ENCODE peak calls at places on chromosomes 11 and 22, in seven cellular contexts. One of them, this sample, is unnamed.

GRCh38 chr22:37571258-37571991 is 8.5 kb downstream of the LGALS2 start:
- DNase-seq in NCI-H226: peak
- DNase-seq in fibroblast of the aortic adventitia: no peak
- DNase-seq in stimulated activated naive CD4-positive, alpha-beta T cell: no peak
- DNase-seq in NCI-H1930: no peak
- DNase-seq in HFF-Myc: no peak
- DNase-seq in activated effector memory CD4-positive, alpha-beta T cell treated with Interleukin-2 at 50 U/mL for 16 hours: no peak
- DNase-seq in this sample: no peak

GRCh38 chr11:131043251-131043650 is 127.0 kb upstream of the SNX19 start:
- DNase-seq in NCI-H226: no peak
- DNase-seq in fibroblast of the aortic adventitia: no peak
- DNase-seq in stimulated activated naive CD4-positive, alpha-beta T cell: no peak
- DNase-seq in NCI-H1930: no peak
- DNase-seq in HFF-Myc: no peak
- DNase-seq in activated effector memory CD4-positive, alpha-beta T cell treated with Interleukin-2 at 50 U/mL for 16 hours: no peak
- DNase-seq in this sample: no peak

GRCh38 chr11:118885319-118885718 is 1.6 kb downstream of the CXCR5 start:
- DNase-seq in NCI-H226: no peak
- DNase-seq in fibroblast of the aortic adventitia: no peak
- DNase-seq in stimulated activated naive CD4-positive, alpha-beta T cell: no peak
- DNase-seq in NCI-H1930: no peak
- DNase-seq in HFF-Myc: no peak
- DNase-seq in activated effector memory CD4-positive, alpha-beta T cell treated with Interleukin-2 at 50 U/mL for 16 hours: no peak
- DNase-seq in this sample: no peak

GRCh38 chr11:126585388-126586302 is 230.2 kb downstream of the ST3GAL4 start:
- DNase-seq in NCI-H226: peak
- DNase-seq in fibroblast of the aortic adventitia: peak
- DNase-seq in stimulated activated naive CD4-positive, alpha-beta T cell: no peak
- DNase-seq in NCI-H1930: no peak
- DNase-seq in HFF-Myc: peak
- DNase-seq in activated effector memory CD4-positive, alpha-beta T cell treated with Interleukin-2 at 50 U/mL for 16 hours: no peak
- DNase-seq in this sample: no peak

GRCh38 chr11:118608268-118609214 is 1.1 kb downstream of the PHLDB1 start:
- DNase-seq in NCI-H226: peak
- DNase-seq in fibroblast of the aortic adventitia: peak
- DNase-seq in stimulated activated naive CD4-positive, alpha-beta T cell: peak
- DNase-seq in NCI-H1930: no peak
- DNase-seq in HFF-Myc: no peak
- DNase-seq in activated effector memory CD4-positive, alpha-beta T cell treated with Interleukin-2 at 50 U/mL for 16 hours: peak
- DNase-seq in this sample: peak

GRCh38 chr22:35310556-35311550 is 11.2 kb downstream of the TOM1 start:
- DNase-seq in NCI-H226: no peak
- DNase-seq in fibroblast of the aortic adventitia: no peak
- DNase-seq in stimulated activated naive CD4-positive, alpha-beta T cell: no peak
- DNase-seq in NCI-H1930: no peak
- DNase-seq in HFF-Myc: no peak
- DNase-seq in activated effector memory CD4-positive, alpha-beta T cell treated with Interleukin-2 at 50 U/mL for 16 hours: no peak
- DNase-seq in this sample: no peak

GRCh38 chr11:7072401-7073028 is 16.3 kb upstream of the RBMXL2 start:
- DNase-seq in NCI-H226: no peak
- DNase-seq in fibroblast of the aortic adventitia: no peak
- DNase-seq in stimulated activated naive CD4-positive, alpha-beta T cell: no peak
- DNase-seq in NCI-H1930: peak
- DNase-seq in HFF-Myc: no peak
- DNase-seq in activated effector memory CD4-positive, alpha-beta T cell treated with Interleukin-2 at 50 U/mL for 16 hours: no peak
- DNase-seq in this sample: no peak

GRCh38 chr11:19311306-19312030 is 70.7 kb upstream of the E2F8 start:
- DNase-seq in NCI-H226: peak
- DNase-seq in fibroblast of the aortic adventitia: peak
- DNase-seq in stimulated activated naive CD4-positive, alpha-beta T cell: no peak
- DNase-seq in NCI-H1930: peak
- DNase-seq in HFF-Myc: peak
- DNase-seq in activated effector memory CD4-positive, alpha-beta T cell treated with Interleukin-2 at 50 U/mL for 16 hours: no peak
- DNase-seq in this sample: peak

GRCh38 chr22:38115423-38116205 is 5.1 kb upstream of the BAIAP2L2 start:
- DNase-seq in NCI-H226: no peak
- DNase-seq in fibroblast of the aortic adventitia: no peak
- DNase-seq in stimulated activated naive CD4-positive, alpha-beta T cell: no peak
- DNase-seq in NCI-H1930: no peak
- DNase-seq in HFF-Myc: no peak
- DNase-seq in activated effector memory CD4-positive, alpha-beta T cell treated with Interleukin-2 at 50 U/mL for 16 hours: no peak
- DNase-seq in this sample: no peak

GRCh38 chr11:61022311-61023085 is 51.0 kb downstream of the CD6 start:
- DNase-seq in NCI-H226: no peak
- DNase-seq in fibroblast of the aortic adventitia: no peak
- DNase-seq in stimulated activated naive CD4-positive, alpha-beta T cell: no peak
- DNase-seq in NCI-H1930: no peak
- DNase-seq in HFF-Myc: no peak
- DNase-seq in activated effector memory CD4-positive, alpha-beta T cell treated with Interleukin-2 at 50 U/mL for 16 hours: no peak
- DNase-seq in this sample: no peak

GRCh38 chr11:131987703-131988102 is 617.3 kb downstream of the NTM start:
- DNase-seq in NCI-H226: no peak
- DNase-seq in fibroblast of the aortic adventitia: no peak
- DNase-seq in stimulated activated naive CD4-positive, alpha-beta T cell: no peak
- DNase-seq in NCI-H1930: no peak
- DNase-seq in HFF-Myc: no peak
- DNase-seq in activated effector memory CD4-positive, alpha-beta T cell treated with Interleukin-2 at 50 U/mL for 16 hours: no peak
- DNase-seq in this sample: no peak

GRCh38 chr22:30266445-30267381 is at the start of gene OSM:
- DNase-seq in NCI-H226: no peak
- DNase-seq in fibroblast of the aortic adventitia: no peak
- DNase-seq in stimulated activated naive CD4-positive, alpha-beta T cell: peak
- DNase-seq in NCI-H1930: no peak
- DNase-seq in HFF-Myc: no peak
- DNase-seq in activated effector memory CD4-positive, alpha-beta T cell treated with Interleukin-2 at 50 U/mL for 16 hours: peak
- DNase-seq in this sample: peak

GRCh38 chr11:14953904-14954303 is 18.2 kb downstream of the CALCA start:
- DNase-seq in NCI-H226: no peak
- DNase-seq in fibroblast of the aortic adventitia: no peak
- DNase-seq in stimulated activated naive CD4-positive, alpha-beta T cell: no peak
- DNase-seq in NCI-H1930: no peak
- DNase-seq in HFF-Myc: no peak
- DNase-seq in activated effector memory CD4-positive, alpha-beta T cell treated with Interleukin-2 at 50 U/mL for 16 hours: no peak
- DNase-seq in this sample: no peak

GRCh38 chr11:46247090-46247489 is 30.4 kb upstream of the CREB3L1 start:
- DNase-seq in NCI-H226: peak
- DNase-seq in fibroblast of the aortic adventitia: peak
- DNase-seq in stimulated activated naive CD4-positive, alpha-beta T cell: no peak
- DNase-seq in NCI-H1930: no peak
- DNase-seq in HFF-Myc: no peak
- DNase-seq in activated effector memory CD4-positive, alpha-beta T cell treated with Interleukin-2 at 50 U/mL for 16 hours: no peak
- DNase-seq in this sample: no peak

GRCh38 chr11:71485466-71485865 is 32.5 kb downstream of the NADSYN1 start:
- DNase-seq in NCI-H226: no peak
- DNase-seq in fibroblast of the aortic adventitia: no peak
- DNase-seq in stimulated activated naive CD4-positive, alpha-beta T cell: no peak
- DNase-seq in NCI-H1930: no peak
- DNase-seq in HFF-Myc: no peak
- DNase-seq in activated effector memory CD4-positive, alpha-beta T cell treated with Interleukin-2 at 50 U/mL for 16 hours: no peak
- DNase-seq in this sample: no peak

This sample was measured in T-cell.